ENCODE peak calls at places on chromosomes 11 and 22, in seven cellular contexts. S, O, X, D, N, K and U are unnamed samples.

GRCh38 chr11:76672431-76673163 is 2.0 kb upstream of the LRRC32 start:
- DNase-seq in S (peak), K (no peak), O (no peak), D (no peak), X (peak), N (peak), U (no peak)

GRCh38 chr11:75164318-75164827 is 13.5 kb downstream of the SLCO2B1 start:
- DNase-seq in N (no peak), O (no peak), X (no peak), D (no peak), K (no peak), S (no peak), U (no peak)

GRCh38 chr11:35151896-35152295 is 12.9 kb downstream of the CD44 start:
- DNase-seq in D (no peak), X (no peak), N (no peak), S (no peak), O (no peak), K (no peak), U (no peak)

GRCh38 chr11:130314184-130314748 is 451 bp downstream of the ZBTB44 start:
- DNase-seq in X (peak), D (peak), K (peak), N (peak), O (peak), S (peak), U (no peak)

GRCh38 chr11:8706673-8707432 is 24.3 kb downstream of the RPL27A start:
- DNase-seq in O (no peak), N (no peak), X (no peak), D (no peak), S (no peak), K (no peak), U (no peak)

GRCh38 chr11:133531971-133532651 is at the start of gene OPCML:
- DNase-seq in X (no peak), K (no peak), O (no peak), N (no peak), D (no peak), S (no peak), U (no peak)

GRCh38 chr11:66743271-66743968 is 14.4 kb upstream of the SPTBN2 start:
- DNase-seq in O (no peak), S (no peak), D (no peak), N (no peak), K (no peak), X (no peak), U (no peak)

GRCh38 chr11:69380921-69381581 is 87.1 kb downstream of the MYEOV start:
- DNase-seq in N (peak), S (no peak), K (no peak), O (no peak), D (no peak), X (no peak), U (no peak)

GRCh38 chr11:42631223-42631843 is 680.5 kb upstream of the API5 start:
- DNase-seq in S (no peak), K (peak), X (no peak), N (no peak), D (no peak), O (no peak), U (no peak)

GRCh38 chr22:33402325-33402724 is 344.1 kb upstream of the SYN3 start:
- DNase-seq in N (no peak), K (no peak), D (no peak), X (no peak), O (no peak), S (no peak), U (no peak)

GRCh38 chr22:44172370-44173108 is 8.2 kb upstream of the PARVG start:
- DNase-seq in O (no peak), S (no peak), N (peak), D (peak), X (no peak), K (peak), U (no peak)

GRCh38 chr11:126484266-126484665 is 128.8 kb downstream of the ST3GAL4 start:
- DNase-seq in S (no peak), D (no peak), K (no peak), X (no peak), N (no peak), O (no peak), U (peak)

GRCh38 chr11:120208777-120209176 is 2.1 kb upstream of the OAF start:
- DNase-seq in K (no peak), D (no peak), O (peak), X (no peak), S (no peak), N (no peak), U (no peak)